ENCODE peak calls at places on chromosome 3, in seven cellular contexts. P is foreskin fibroblast, X is OCI-LY7, D is cardiac muscle cell, N is breast epithelium, J is GM12864, G is left ventricle myocardium inferior. F is an unnamed sample.

GRCh38 chr3:166660962-166661361 is 719.1 kb downstream of the ZBBX start:
- DNase-seq in P (no peak), X (no peak), D (no peak), N (no peak), J (no peak), G (no peak), F (no peak)

GRCh38 chr3:188590556-188590955 is 436.6 kb downstream of the LPP start:
- DNase-seq in P (no peak), X (no peak), D (no peak), N (no peak), J (no peak), G (no peak), F (no peak)

GRCh38 chr3:13016083-13016725 is 57.0 kb downstream of the IQSEC1 start:
- DNase-seq in P (no peak), X (peak), D (no peak), N (no peak), J (peak), G (peak), F (no peak)

GRCh38 chr3:169104972-169105371 is 558.5 kb downstream of the MECOM start:
- DNase-seq in P (peak), X (no peak), D (no peak), N (no peak), J (no peak), G (no peak), F (no peak)

GRCh38 chr3:4726549-4726948 is 233.4 kb downstream of the ITPR1 start:
- DNase-seq in P (peak), X (no peak), D (no peak), N (no peak), J (no peak), G (no peak), F (no peak)

GRCh38 chr3:6250167-6250566 is 610.7 kb upstream of the GRM7 start:
- DNase-seq in P (no peak), X (peak), D (no peak), N (no peak), J (no peak), G (no peak), F (no peak)

GRCh38 chr3:125079675-125080045 is 23.9 kb upstream of the HEG1 start:
- DNase-seq in P (no peak), X (no peak), D (no peak), N (no peak), J (no peak), G (no peak), F (no peak)

GRCh38 chr3:178302966-178303930 is 233.0 kb upstream of the KCNMB2 start:
- DNase-seq in P (no peak), X (no peak), D (no peak), N (no peak), J (no peak), G (no peak), F (no peak)

GRCh38 chr3:136350557-136350956 is 100.4 kb downstream of the PCCB start:
- DNase-seq in P (peak), X (no peak), D (peak), N (no peak), J (no peak), G (no peak), F (no peak)

GRCh38 chr3:180678231-180678630 is 1.1 kb downstream of the CCDC39 start:
- DNase-seq in P (no peak), X (no peak), D (no peak), N (no peak), J (no peak), G (no peak), F (no peak)

GRCh38 chr3:195096053-195096452 is 174.9 kb downstream of the XXYLT1 start:
- DNase-seq in P (no peak), X (no peak), D (no peak), N (no peak), J (no peak), G (no peak), F (no peak)

GRCh38 chr3:195094211-195094921 is 176.6 kb downstream of the XXYLT1 start:
- DNase-seq in P (no peak), X (peak), D (no peak), N (no peak), J (peak), G (peak), F (no peak)

GRCh38 chr3:195093731-195094130 is 177.2 kb downstream of the XXYLT1 start:
- DNase-seq in P (no peak), X (no peak), D (no peak), N (no peak), J (no peak), G (peak), F (no peak)

GRCh38 chr3:195095704-195096036 is 175.3 kb downstream of the XXYLT1 start:
- DNase-seq in P (peak), X (no peak), D (no peak), N (no peak), J (no peak), G (peak), F (no peak)

DNA sequence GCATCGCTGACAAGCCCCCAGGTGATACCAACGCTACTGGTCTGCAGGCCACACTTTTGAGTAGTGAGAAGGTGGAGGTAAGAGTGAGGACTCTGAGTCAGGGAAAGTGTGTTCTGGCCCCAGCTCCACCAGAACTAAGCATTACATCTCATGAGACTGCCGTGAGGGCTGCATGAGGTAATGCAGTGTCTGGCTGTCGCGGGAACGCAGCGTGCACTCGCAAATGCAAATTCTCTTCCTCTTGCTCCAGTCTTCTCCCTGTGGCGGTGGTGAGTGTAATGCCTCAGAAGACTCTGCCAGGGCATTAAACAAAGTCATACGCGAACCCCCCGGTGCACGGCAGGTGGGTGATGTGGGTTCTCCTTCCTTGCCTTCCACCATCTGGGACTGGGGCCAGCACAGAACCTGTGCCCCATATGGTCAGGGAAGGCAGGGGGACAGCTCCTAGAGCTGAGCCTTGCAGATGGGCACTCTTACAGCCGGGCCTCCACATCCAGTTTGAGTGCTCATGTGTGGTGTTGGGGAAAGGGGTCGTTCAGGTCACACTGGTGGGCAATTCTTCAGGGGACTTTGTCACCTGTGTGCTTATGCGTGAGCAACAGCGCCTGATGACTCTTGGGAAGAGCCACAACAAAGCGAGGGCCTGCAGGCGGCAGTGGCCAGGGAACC is 175.8 kb downstream of the XXYLT1 start:
- DNase-seq in P (peak), X (peak), D (no peak), N (no peak), J (peak), G (peak), F (no peak)
- H3K4me3 ChIP-seq in P (no peak), X (no peak), D (no peak), N (no peak), J (peak), G (no peak), F (no peak)

GRCh38 chr3:43473737-43474136 is 148.1 kb downstream of the ANO10 start:
- DNase-seq in P (no peak), X (no peak), D (no peak), N (no peak), J (no peak), G (no peak), F (no peak)
- TF ChIP-seq CTCF in P (no peak), X (no peak), D (no peak), N (no peak), J (no peak), G (no peak), F (no peak)

DNA sequence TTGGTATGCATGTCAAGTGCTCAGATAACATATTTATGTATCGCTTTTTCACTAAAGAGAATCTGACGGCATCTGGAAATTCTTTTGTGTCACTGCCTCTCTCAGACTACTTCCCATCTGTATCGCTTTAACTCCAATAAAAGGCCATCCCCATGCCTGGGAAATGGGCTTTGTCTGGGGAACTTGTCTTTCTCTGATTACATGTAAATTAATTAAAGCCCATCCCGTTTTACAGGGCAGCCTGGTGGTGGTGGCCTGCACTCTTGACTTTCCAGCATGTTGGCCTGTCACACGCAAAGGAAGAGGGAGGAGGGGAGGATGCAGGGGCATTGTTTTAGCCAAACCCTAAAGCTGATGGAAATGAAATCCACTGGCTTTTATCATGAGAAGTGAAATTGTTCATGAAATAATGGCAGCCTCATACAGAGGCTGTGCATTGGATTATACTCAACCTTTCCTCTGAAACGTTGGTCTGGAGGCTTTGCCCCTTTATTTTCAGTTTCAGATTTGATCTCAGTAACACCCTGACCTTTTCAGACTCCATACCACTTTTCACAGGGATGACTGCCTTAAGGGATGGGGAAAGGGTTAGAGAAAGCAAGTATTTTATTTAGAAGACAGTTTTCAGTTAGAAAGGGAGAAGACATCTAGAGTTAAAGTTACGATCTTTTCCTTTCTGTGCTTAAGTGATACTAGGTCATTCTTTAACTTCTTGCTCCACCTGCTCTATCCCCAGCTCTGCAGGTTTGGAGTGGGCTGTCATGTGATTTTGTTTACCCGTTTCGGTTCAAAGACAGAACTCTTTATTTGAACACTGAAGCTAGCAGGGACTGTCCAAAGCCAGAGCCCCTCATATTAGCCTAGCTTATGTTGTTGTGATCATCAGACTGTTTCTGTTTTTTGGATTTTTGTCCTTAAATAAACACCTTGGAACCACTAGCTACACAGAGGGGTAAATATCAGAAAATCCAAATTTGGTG is 94.6 kb upstream of the CTDSPL start:
- DNase-seq in P (peak), X (no peak), D (no peak), N (no peak), J (no peak), G (no peak), F (no peak)
- H3K4me3 ChIP-seq in P (no peak), X (no peak), D (no peak), N (no peak), J (no peak), G (no peak), F (no peak)

GRCh38 chr3:17432237-17432636 is 310.2 kb downstream of the TBC1D5 start:
- DNase-seq in P (peak), X (no peak), D (no peak), N (no peak), J (no peak), G (no peak), F (no peak)

GRCh38 chr3:17430574-17430973 is 311.9 kb downstream of the TBC1D5 start:
- DNase-seq in P (no peak), X (no peak), D (no peak), N (no peak), J (no peak), G (no peak), F (no peak)

GRCh38 chr3:17431477-17432045 is 310.9 kb downstream of the TBC1D5 start:
- DNase-seq in P (peak), X (no peak), D (no peak), N (no peak), J (no peak), G (no peak), F (no peak)

GRCh38 chr3:17433866-17434265 is 308.6 kb downstream of the TBC1D5 start:
- DNase-seq in P (no peak), X (no peak), D (no peak), N (no peak), J (no peak), G (no peak), F (no peak)

DNA sequence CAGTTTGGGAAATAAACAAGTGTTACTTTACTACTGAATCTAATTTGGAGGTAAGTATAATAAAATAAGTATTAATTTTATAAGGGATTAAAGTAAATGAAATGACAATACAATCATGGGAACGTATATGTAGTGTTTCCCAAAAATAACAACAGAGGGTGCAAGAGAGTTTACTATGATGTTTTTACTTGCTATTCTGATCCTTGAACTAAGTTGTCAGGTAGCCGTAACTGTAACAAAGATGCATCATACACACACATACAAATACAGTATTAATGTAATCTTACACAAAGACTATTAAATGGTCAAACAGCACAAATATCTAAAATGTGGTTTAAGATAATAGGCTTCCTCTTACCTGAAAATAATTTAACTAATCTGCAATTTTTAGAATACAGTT is 311.4 kb downstream of the TBC1D5 start:
- DNase-seq in P (peak), X (peak), D (peak), N (no peak), J (no peak), G (no peak), F (peak)
- TF ChIP-seq CTCF in P (peak), X (peak), D (peak), N (peak), J (peak), G (peak), F (no peak)

F was measured in HFF-Myc.